ENCODE peak calls at places on chromosomes 4 and X, in nine cellular contexts. W is K562; J is NCI-H2081; A is NCI-H1105; U is mesothelial cell of epicardium; O is smooth muscle cell of the brain vasculature; D is central memory CD4-positive, alpha-beta T cell; Q is NCI-H2171 treated with DMSO at 0.1 percent for 48 hours; G is fibroblast of lung. X is an unnamed sample.

GRCh38 chr4:22522706-22523501 is 7.0 kb upstream of the ADGRA3 start:
- DNase-seq in W (no peak), J (no peak), A (no peak), U (no peak), O (no peak), D (no peak), Q (no peak), G (no peak), X (no peak)

GRCh38 chr4:13455411-13455810 is 28.7 kb downstream of the RAB28 start:
- DNase-seq in W (no peak), J (no peak), A (no peak), U (no peak), O (no peak), D (no peak), Q (no peak), G (no peak), X (no peak)

GRCh38 chr4:8370835-8371234 is 69.7 kb downstream of the ACOX3 start:
- DNase-seq in W (no peak), J (no peak), A (no peak), U (no peak), O (no peak), D (no peak), Q (no peak), G (no peak), X (no peak)

GRCh38 chrX:10048076-10048475 is 80.9 kb downstream of the CLDN34 start:
- DNase-seq in W (no peak), J (no peak), A (no peak), U (no peak), O (no peak), D (no peak), Q (no peak), G (no peak), X (peak; percentile 1)

GRCh38 chr4:43651991-43652390 is 759.5 kb downstream of the GRXCR1 start:
- DNase-seq in W (no peak), J (no peak), A (no peak), U (no peak), O (no peak), D (no peak), Q (no peak), G (no peak), X (no peak)

GRCh38 chr4:113445286-113445685 is 316.3 kb downstream of the CAMK2D start:
- DNase-seq in W (no peak), J (no peak), A (no peak), U (no peak), O (no peak), D (no peak), Q (no peak), G (peak; percentile 99), X (no peak)

GRCh38 chrX:136619889-136620505 is 28.0 kb upstream of the CD40LG start:
- DNase-seq in W (no peak), J (no peak), A (no peak), U (no peak), O (no peak), D (peak; percentile 66), Q (no peak), G (no peak), X (no peak)

GRCh38 chrX:11337292-11338009 is 44.2 kb downstream of the AMELX start:
- DNase-seq in W (no peak), J (no peak), A (no peak), U (no peak), O (no peak), D (no peak), Q (no peak), G (no peak), X (no peak)

GRCh38 chr4:7815562-7815961 is 124.1 kb downstream of the AFAP1 start:
- DNase-seq in W (no peak), J (no peak), A (no peak), U (no peak), O (no peak), D (no peak), Q (peak; percentile 42), G (peak; percentile 93), X (no peak)

GRCh38 chrX:24526616-24527015 is 61.5 kb downstream of the PDK3 start:
- DNase-seq in W (no peak), J (no peak), A (no peak), U (no peak), O (no peak), D (no peak), Q (no peak), G (no peak), X (no peak)

GRCh38 chrX:48800574-48801280 is 1.1 kb upstream of the HDAC6 start:
- DNase-seq in W (peak; percentile 76), J (no peak), A (no peak), U (no peak), O (no peak), D (no peak), Q (no peak), G (no peak), X (no peak)